ENCODE peak calls at places on chromosomes 1 and 21, in eight cellular contexts. I is DMS 273 treated with DMSO at 0.1 percent for 48 hours; O is GM19239; N is HuH-7.5; C is mucosa of gallbladder; D is effector memory CD4-positive, alpha-beta T cell; J is GM04503; V is mammary epithelial cell. L is an unnamed sample.

GRCh38 chr1:186046437-186047233 is 312.4 kb downstream of the HMCN1 start:
- DNase-seq in I (no peak), O (no peak), N (no peak), C (no peak), D (no peak), J (no peak), V (no peak), L (no peak)

GRCh38 chr1:34083974-34084373 is 81.1 kb downstream of the CSMD2 start:
- DNase-seq in I (no peak), O (no peak), N (no peak), C (no peak), D (no peak), J (no peak), V (no peak), L (no peak)

GRCh38 chr1:212640223-212640885 is 31.8 kb downstream of the ATF3 start:
- DNase-seq in I (no peak), O (no peak), N (no peak), C (no peak), D (no peak), J (no peak), V (no peak), L (no peak)

GRCh38 chr1:24886241-24886640 is 43.8 kb downstream of the RUNX3 start:
- DNase-seq in I (no peak), O (no peak), N (no peak), C (no peak), D (no peak), J (no peak), V (no peak), L (no peak)

GRCh38 chr1:190320952-190321351 is 156.7 kb downstream of the BRINP3 start:
- DNase-seq in I (peak; percentile 32), O (no peak), N (no peak), C (no peak), D (no peak), J (no peak), V (peak; percentile 3), L (peak; percentile 22)

GRCh38 chr1:29385966-29386365 is 149.6 kb downstream of the PTPRU start:
- DNase-seq in I (no peak), O (no peak), N (no peak), C (no peak), D (no peak), J (no peak), V (no peak), L (no peak)

GRCh38 chr1:46804027-46804889 is 5.4 kb downstream of the CYP4B1 start:
- DNase-seq in I (no peak), O (no peak), N (no peak), C (no peak), D (no peak), J (no peak), V (no peak), L (no peak)

GRCh38 chr1:241610056-241610815 is 29.9 kb downstream of the CHML start:
- DNase-seq in I (peak; percentile 78), O (no peak), N (no peak), C (peak; percentile 51), D (no peak), J (no peak), V (no peak), L (no peak)

GRCh38 chr1:81505831-81506230 is 294.9 kb upstream of the ADGRL2 start:
- DNase-seq in I (no peak), O (peak; percentile 20), N (no peak), C (no peak), D (no peak), J (no peak), V (no peak), L (no peak)

GRCh38 chr21:44793269-44794030 is 8.2 kb downstream of the UBE2G2 start:
- DNase-seq in I (no peak), O (peak; percentile 75), N (peak; percentile 72), C (peak; percentile 53), D (peak; percentile 22), J (no peak), V (peak; percentile 51), L (no peak)